ENCODE peak calls at places on chromosomes 12 and 14, in nine cellular contexts. U is lower leg skin; R is endothelial cell; N is mucosa of descending colon; F is OCI-LY7; A is GM12865; C is heart right ventricle; X is stimulated activated CD4-positive, alpha-beta T cell treated with anti-CD3 and anti-CD28 coated beads, Interleukin-4, amount 100 ng/mL, for 1 hour; K is GM23338. M is an unnamed sample.

GRCh38 chr12:98217257-98217656 is 298.1 kb upstream of the TMPO start:
- DNase-seq in U (no peak), R (no peak), N (no peak), F (no peak), A (no peak), C (no peak), X (no peak), K (no peak), M (no peak)

GRCh38 chr12:93390565-93391297 is 13.0 kb downstream of the NUDT4 start:
- DNase-seq in U (no peak), R (no peak), N (no peak), F (peak; percentile 28), A (peak; percentile 42), C (no peak), X (no peak), K (no peak), M (no peak)

GRCh38 chr14:77208266-77208978 is 26.8 kb downstream of the TMEM63C start:
- DNase-seq in U (no peak), R (peak; percentile 88), N (peak; percentile 82), F (peak; percentile 33), A (peak; percentile 39), C (peak; percentile 76), X (peak; percentile 55), K (peak; percentile 87), M (peak; percentile 69)

GRCh38 chr12:129773170-129773493 is 130.7 kb downstream of the TMEM132D start:
- DNase-seq in U (peak; percentile 76), R (no peak), N (no peak), F (no peak), A (no peak), C (no peak), X (no peak), K (no peak), M (no peak)

GRCh38 chr12:46617167-46617566 is 208.6 kb downstream of the SLC38A4 start:
- DNase-seq in U (no peak), R (no peak), N (no peak), F (no peak), A (no peak), C (no peak), X (no peak), K (no peak), M (no peak)

GRCh38 chr14:54683882-54684794 is 117.2 kb downstream of the SAMD4A start:
- DNase-seq in U (peak; percentile 93), R (no peak), N (no peak), F (no peak), A (no peak), C (peak; percentile 20), X (no peak), K (peak; percentile 77), M (no peak)

GRCh38 chr14:99234366-99234765 is 37.6 kb downstream of the BCL11B start:
- DNase-seq in U (no peak), R (no peak), N (no peak), F (no peak), A (no peak), C (no peak), X (no peak), K (no peak), M (no peak)

GRCh38 chr12:71499834-71500233 is 60.2 kb downstream of the LGR5 start:
- DNase-seq in U (no peak), R (no peak), N (no peak), F (no peak), A (no peak), C (no peak), X (no peak), K (no peak), M (no peak)

GRCh38 chr14:69672372-69672771 is 61.0 kb downstream of the SUSD6 start:
- DNase-seq in U (peak; percentile 57), R (no peak), N (no peak), F (no peak), A (no peak), C (no peak), X (no peak), K (no peak), M (no peak)

GRCh38 chr12:101642115-101643067 is 47.6 kb downstream of the MYBPC1 start:
- DNase-seq in U (no peak), R (peak; percentile 19), N (peak; percentile 58), F (no peak), A (no peak), C (no peak), X (peak; percentile 7), K (peak; percentile 94), M (no peak)

GRCh38 chr12:54958048-54958658 is 26.4 kb downstream of the TESPA1 start:
- DNase-seq in U (no peak), R (peak; percentile 55), N (no peak), F (peak; percentile 67), A (peak; percentile 74), C (no peak), X (no peak), K (peak; percentile 75), M (peak; percentile 40)

GRCh38 chr12:92408072-92408900 is 262.6 kb upstream of the BTG1 start:
- DNase-seq in U (no peak), R (peak; percentile 39), N (peak; percentile 33), F (peak; percentile 81), A (peak; percentile 87), C (peak; percentile 11), X (peak; percentile 33), K (peak; percentile 77), M (peak; percentile 38)

GRCh38 chr12:132078190-132078589 is 65.9 kb downstream of the DDX51 start:
- DNase-seq in U (peak; percentile 79), R (no peak), N (no peak), F (no peak), A (no peak), C (no peak), X (no peak), K (no peak), M (no peak)

GRCh38 chr14:98177551-98177950 is 1094.4 kb downstream of the BCL11B start:
- DNase-seq in U (no peak), R (no peak), N (no peak), F (no peak), A (peak; percentile 82), C (no peak), X (peak; percentile 67), K (no peak), M (no peak)

GRCh38 chr12:105083551-105084105 is 630 bp downstream of the ALDH1L2 start:
- DNase-seq in U (peak; percentile 92), R (no peak), N (peak; percentile 40), F (no peak), A (peak; percentile 55), C (peak; percentile 61), X (peak; percentile 7), K (peak; percentile 37), M (no peak)

GRCh38 chr14:54773171-54774006 is 129.2 kb downstream of the GCH1 start:
- DNase-seq in U (peak; percentile 97), R (peak; percentile 74), N (peak; percentile 72), F (peak; percentile 37), A (peak; percentile 76), C (peak; percentile 64), X (peak; percentile 65), K (peak; percentile 96), M (peak; percentile 74)

GRCh38 chr14:80607430-80608200 is 333.9 kb downstream of the CEP128 start:
- DNase-seq in U (no peak), R (no peak), N (no peak), F (no peak), A (no peak), C (no peak), X (no peak), K (no peak), M (no peak)

GRCh38 chr14:51398898-51399297 is 158.9 kb downstream of the TMX1 start:
- DNase-seq in U (no peak), R (no peak), N (no peak), F (no peak), A (no peak), C (no peak), X (no peak), K (no peak), M (no peak)

GRCh38 chr12:99057670-99058069 is 412.6 kb downstream of the APAF1 start:
- DNase-seq in U (no peak), R (no peak), N (no peak), F (no peak), A (no peak), C (no peak), X (no peak), K (no peak), M (no peak)

M was measured in GM10248.